ENCODE peak calls at places on chromosomes 11 and 22, in eight cellular contexts. One of them, this sample, is unnamed.

GRCh38 chr22:49664371-49664881 is 163.2 kb downstream of the BRD1 start:
- DNase-seq in progenitor cell of endocrine pancreas: no peak
- DNase-seq in psoas muscle: no peak
- DNase-seq in type B pancreatic cell: peak
- DNase-seq in neural progenitor cell: peak
- DNase-seq in Peyer's patch: peak
- DNase-seq in spleen: no peak
- DNase-seq in Calu3: no peak
- DNase-seq in this sample: no peak

GRCh38 chr11:131365601-131366000 is 4.8 kb upstream of the NTM start:
- DNase-seq in psoas muscle: no peak
- DNase-seq in Calu3: no peak
- DNase-seq in progenitor cell of endocrine pancreas: no peak
- DNase-seq in Peyer's patch: no peak
- DNase-seq in type B pancreatic cell: no peak
- DNase-seq in spleen: no peak
- DNase-seq in neural progenitor cell: no peak
- DNase-seq in this sample: no peak

GRCh38 chr22:27637604-27638003 is 164.0 kb downstream of the MN1 start:
- DNase-seq in Calu3: no peak
- DNase-seq in psoas muscle: no peak
- DNase-seq in progenitor cell of endocrine pancreas: no peak
- DNase-seq in Peyer's patch: no peak
- DNase-seq in type B pancreatic cell: no peak
- DNase-seq in neural progenitor cell: no peak
- DNase-seq in spleen: no peak
- DNase-seq in this sample: no peak

GRCh38 chr11:8090756-8091155 is 9.7 kb downstream of the TUB start:
- DNase-seq in spleen: peak
- DNase-seq in neural progenitor cell: peak
- DNase-seq in progenitor cell of endocrine pancreas: peak
- DNase-seq in Calu3: peak
- DNase-seq in psoas muscle: no peak
- DNase-seq in type B pancreatic cell: no peak
- DNase-seq in Peyer's patch: no peak
- DNase-seq in this sample: no peak

GRCh38 chr11:12077535-12078280 is 32.7 kb upstream of the MICAL2 start:
- DNase-seq in psoas muscle: no peak
- DNase-seq in progenitor cell of endocrine pancreas: no peak
- DNase-seq in type B pancreatic cell: no peak
- DNase-seq in Calu3: no peak
- DNase-seq in neural progenitor cell: no peak
- DNase-seq in spleen: no peak
- DNase-seq in Peyer's patch: no peak
- DNase-seq in this sample: no peak

GRCh38 chr11:33172345-33172744 is 11.1 kb upstream of the CSTF3 start:
- DNase-seq in spleen: no peak
- DNase-seq in type B pancreatic cell: no peak
- DNase-seq in Peyer's patch: no peak
- DNase-seq in neural progenitor cell: no peak
- DNase-seq in progenitor cell of endocrine pancreas: no peak
- DNase-seq in psoas muscle: no peak
- DNase-seq in Calu3: no peak
- DNase-seq in this sample: no peak

GRCh38 chr22:30411780-30412179 is 13.8 kb upstream of the MTFP1 start:
- DNase-seq in spleen: no peak
- DNase-seq in Peyer's patch: no peak
- DNase-seq in type B pancreatic cell: no peak
- DNase-seq in progenitor cell of endocrine pancreas: no peak
- DNase-seq in neural progenitor cell: no peak
- DNase-seq in Calu3: no peak
- DNase-seq in psoas muscle: no peak
- DNase-seq in this sample: no peak

GRCh38 chr11:43601511-43601910 is 79.0 kb upstream of the HSD17B12 start:
- DNase-seq in type B pancreatic cell: no peak
- DNase-seq in spleen: no peak
- DNase-seq in neural progenitor cell: no peak
- DNase-seq in psoas muscle: no peak
- DNase-seq in progenitor cell of endocrine pancreas: no peak
- DNase-seq in Calu3: no peak
- DNase-seq in Peyer's patch: no peak
- DNase-seq in this sample: no peak

GRCh38 chr11:18706330-18707243 is 8.0 kb downstream of the TMEM86A start:
- DNase-seq in progenitor cell of endocrine pancreas: no peak
- DNase-seq in Peyer's patch: peak
- DNase-seq in Calu3: no peak
- DNase-seq in type B pancreatic cell: no peak
- DNase-seq in neural progenitor cell: no peak
- DNase-seq in psoas muscle: peak
- DNase-seq in spleen: peak
- DNase-seq in this sample: no peak

GRCh38 chr22:50303848-50304527 is 3.5 kb downstream of the PLXNB2 start:
- DNase-seq in neural progenitor cell: peak
- DNase-seq in psoas muscle: no peak
- DNase-seq in Peyer's patch: peak
- DNase-seq in Calu3: peak
- DNase-seq in type B pancreatic cell: no peak
- DNase-seq in spleen: no peak
- DNase-seq in progenitor cell of endocrine pancreas: no peak
- DNase-seq in this sample: no peak

GRCh38 chr11:122977455-122978302 is 4.0 kb downstream of the BSX start:
- DNase-seq in Calu3: no peak
- DNase-seq in neural progenitor cell: peak
- DNase-seq in spleen: no peak
- DNase-seq in psoas muscle: no peak
- DNase-seq in progenitor cell of endocrine pancreas: no peak
- DNase-seq in type B pancreatic cell: no peak
- DNase-seq in Peyer's patch: no peak
- DNase-seq in this sample: no peak

GRCh38 chr11:48013269-48013901 is 33.0 kb downstream of the PTPRJ start:
- DNase-seq in type B pancreatic cell: no peak
- DNase-seq in Calu3: peak
- DNase-seq in Peyer's patch: peak
- DNase-seq in neural progenitor cell: no peak
- DNase-seq in psoas muscle: no peak
- DNase-seq in spleen: peak
- DNase-seq in progenitor cell of endocrine pancreas: no peak
- DNase-seq in this sample: no peak

GRCh38 chr11:90476442-90477007 is 253.7 kb upstream of the CHORDC1 start:
- DNase-seq in psoas muscle: no peak
- DNase-seq in progenitor cell of endocrine pancreas: no peak
- DNase-seq in neural progenitor cell: peak
- DNase-seq in type B pancreatic cell: no peak
- DNase-seq in Calu3: peak
- DNase-seq in Peyer's patch: no peak
- DNase-seq in spleen: no peak
- DNase-seq in this sample: peak

GRCh38 chr22:39178206-39179111 is 26.0 kb upstream of the CBX7 start:
- DNase-seq in Peyer's patch: no peak
- DNase-seq in type B pancreatic cell: peak
- DNase-seq in neural progenitor cell: no peak
- DNase-seq in progenitor cell of endocrine pancreas: no peak
- DNase-seq in psoas muscle: no peak
- DNase-seq in spleen: peak
- DNase-seq in Calu3: no peak
- DNase-seq in this sample: no peak

GRCh38 chr22:35622132-35622913 is 5.2 kb upstream of the MB start:
- DNase-seq in Peyer's patch: peak
- DNase-seq in neural progenitor cell: peak
- DNase-seq in Calu3: peak
- DNase-seq in psoas muscle: peak
- DNase-seq in spleen: no peak
- DNase-seq in type B pancreatic cell: no peak
- DNase-seq in progenitor cell of endocrine pancreas: no peak
- DNase-seq in this sample: no peak

GRCh38 chr11:45232341-45233080 is 53.6 kb downstream of the SYT13 start:
- DNase-seq in psoas muscle: no peak
- DNase-seq in Peyer's patch: no peak
- DNase-seq in type B pancreatic cell: no peak
- DNase-seq in spleen: peak
- DNase-seq in progenitor cell of endocrine pancreas: no peak
- DNase-seq in neural progenitor cell: no peak
- DNase-seq in Calu3: no peak
- DNase-seq in this sample: no peak

GRCh38 chr11:131850507-131850906 is 480.1 kb downstream of the NTM start:
- DNase-seq in Peyer's patch: no peak
- DNase-seq in Calu3: no peak
- DNase-seq in neural progenitor cell: peak
- DNase-seq in psoas muscle: no peak
- DNase-seq in type B pancreatic cell: no peak
- DNase-seq in spleen: no peak
- DNase-seq in progenitor cell of endocrine pancreas: no peak
- DNase-seq in this sample: no peak

GRCh38 chr11:13287026-13287425 is 9.4 kb downstream of the BMAL1 start:
- DNase-seq in spleen: no peak
- DNase-seq in type B pancreatic cell: no peak
- DNase-seq in neural progenitor cell: no peak
- DNase-seq in progenitor cell of endocrine pancreas: no peak
- DNase-seq in psoas muscle: no peak
- DNase-seq in Peyer's patch: no peak
- DNase-seq in Calu3: no peak
- DNase-seq in this sample: no peak

GRCh38 chr11:30395751-30396150 is 72.8 kb downstream of the ARL14EP start:
- DNase-seq in psoas muscle: no peak
- DNase-seq in type B pancreatic cell: no peak
- DNase-seq in Calu3: no peak
- DNase-seq in spleen: no peak
- DNase-seq in progenitor cell of endocrine pancreas: no peak
- DNase-seq in neural progenitor cell: no peak
- DNase-seq in Peyer's patch: no peak
- DNase-seq in this sample: no peak

GRCh38 chr11:73931951-73932350 is 18.9 kb upstream of the DNAJB13 start:
- DNase-seq in psoas muscle: no peak
- DNase-seq in progenitor cell of endocrine pancreas: no peak
- DNase-seq in type B pancreatic cell: no peak
- DNase-seq in neural progenitor cell: no peak
- DNase-seq in spleen: no peak
- DNase-seq in Peyer's patch: no peak
- DNase-seq in Calu3: no peak
- DNase-seq in this sample: no peak

GRCh38 chr11:73929388-73929787 is 21.4 kb upstream of the DNAJB13 start:
- DNase-seq in Calu3: no peak
- DNase-seq in type B pancreatic cell: no peak
- DNase-seq in progenitor cell of endocrine pancreas: no peak
- DNase-seq in Peyer's patch: no peak
- DNase-seq in spleen: no peak
- DNase-seq in neural progenitor cell: no peak
- DNase-seq in psoas muscle: no peak
- DNase-seq in this sample: no peak

GRCh38 chr11:73931039-73931645 is 19.7 kb upstream of the DNAJB13 start:
- DNase-seq in spleen: no peak
- DNase-seq in psoas muscle: no peak
- DNase-seq in Peyer's patch: peak
- DNase-seq in type B pancreatic cell: no peak
- DNase-seq in neural progenitor cell: peak
- DNase-seq in progenitor cell of endocrine pancreas: no peak
- DNase-seq in Calu3: peak
- DNase-seq in this sample: no peak
- TF ChIP-seq CTCF in spleen: no peak
- TF ChIP-seq CTCF in psoas muscle: peak
- TF ChIP-seq CTCF in Peyer's patch: no peak
- TF ChIP-seq CTCF in type B pancreatic cell: peak
- TF ChIP-seq CTCF in neural progenitor cell: peak
- TF ChIP-seq CTCF in progenitor cell of endocrine pancreas: peak
- TF ChIP-seq CTCF in Calu3: peak
- TF ChIP-seq CTCF in this sample: peak

GRCh38 chr11:22633354-22633902 is 7.8 kb upstream of the FANCF start:
- DNase-seq in Calu3: no peak
- DNase-seq in psoas muscle: no peak
- DNase-seq in Peyer's patch: no peak
- DNase-seq in type B pancreatic cell: no peak
- DNase-seq in progenitor cell of endocrine pancreas: no peak
- DNase-seq in spleen: no peak
- DNase-seq in neural progenitor cell: no peak
- DNase-seq in this sample: no peak
- TF ChIP-seq CTCF in Calu3: peak
- TF ChIP-seq CTCF in psoas muscle: no peak
- TF ChIP-seq CTCF in Peyer's patch: no peak
- TF ChIP-seq CTCF in type B pancreatic cell: peak
- TF ChIP-seq CTCF in progenitor cell of endocrine pancreas: no peak
- TF ChIP-seq CTCF in spleen: no peak
- TF ChIP-seq CTCF in neural progenitor cell: peak
- TF ChIP-seq CTCF in this sample: peak

DNA sequence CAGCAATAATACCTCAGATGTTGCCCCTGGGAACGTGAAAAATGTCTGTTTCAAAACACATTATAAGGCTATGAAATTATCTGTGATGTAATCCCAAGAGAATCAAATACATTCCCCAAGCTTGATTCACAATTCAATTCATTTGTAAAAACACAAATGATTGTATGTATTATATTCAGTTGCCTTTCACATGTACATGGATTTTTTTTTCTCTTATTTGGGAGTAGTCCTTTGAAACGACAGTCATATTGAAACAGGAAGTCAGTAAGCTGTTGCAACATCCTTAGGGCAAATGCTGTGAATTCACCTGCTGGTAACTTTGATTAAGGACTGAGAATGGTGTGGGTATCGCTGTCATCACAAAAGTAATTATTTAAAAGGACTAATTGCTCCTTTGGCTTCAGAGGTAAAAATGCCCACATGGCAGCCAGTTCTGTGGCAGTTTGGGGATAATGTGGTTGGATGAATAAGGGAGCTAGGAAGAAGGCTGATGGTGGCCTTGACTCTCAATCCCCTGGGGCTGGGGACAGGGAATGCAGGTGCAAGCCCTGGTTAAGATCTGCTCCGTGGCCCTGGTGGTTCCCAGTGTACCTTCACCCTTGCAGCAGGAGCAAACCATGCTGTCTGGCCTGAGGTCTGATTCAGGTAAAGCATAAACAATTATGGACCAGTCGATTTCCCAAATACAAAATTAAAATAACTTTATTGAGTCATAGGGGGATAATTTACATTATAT is 13.3 kb downstream of the EHF start:
- DNase-seq in spleen: no peak
- DNase-seq in type B pancreatic cell: no peak
- DNase-seq in psoas muscle: no peak
- DNase-seq in progenitor cell of endocrine pancreas: no peak
- DNase-seq in neural progenitor cell: no peak
- DNase-seq in Peyer's patch: no peak
- DNase-seq in Calu3: no peak
- DNase-seq in this sample: no peak
- TF ChIP-seq CTCF in spleen: no peak
- TF ChIP-seq CTCF in type B pancreatic cell: no peak
- TF ChIP-seq CTCF in psoas muscle: no peak
- TF ChIP-seq CTCF in progenitor cell of endocrine pancreas: peak
- TF ChIP-seq CTCF in neural progenitor cell: no peak
- TF ChIP-seq CTCF in Peyer's patch: no peak
- TF ChIP-seq CTCF in Calu3: peak
- TF ChIP-seq CTCF in this sample: no peak

GRCh38 chr11:84552791-84553190 is 1074.4 kb downstream of the DLG2 start:
- DNase-seq in spleen: no peak
- DNase-seq in psoas muscle: no peak
- DNase-seq in type B pancreatic cell: no peak
- DNase-seq in progenitor cell of endocrine pancreas: no peak
- DNase-seq in Peyer's patch: no peak
- DNase-seq in Calu3: no peak
- DNase-seq in neural progenitor cell: no peak
- DNase-seq in this sample: no peak
- TF ChIP-seq CTCF in spleen: no peak
- TF ChIP-seq CTCF in psoas muscle: no peak
- TF ChIP-seq CTCF in type B pancreatic cell: no peak
- TF ChIP-seq CTCF in progenitor cell of endocrine pancreas: no peak
- TF ChIP-seq CTCF in Peyer's patch: no peak
- TF ChIP-seq CTCF in Calu3: no peak
- TF ChIP-seq CTCF in neural progenitor cell: no peak
- TF ChIP-seq CTCF in this sample: no peak